ENCODE peak calls at places on chromosomes 11 and 22, in nine cellular contexts. F is uterus, Z is brain microvascular endothelial cell, G is HFFc6, W is psoas muscle, V is NB4, N is astrocyte of the cerebellum, S is Calu3, T is neural progenitor cell. Y is an unnamed sample.
A peak's percentile ranks its signal among the peaks of the same experiment; 100 is the strongest.

GRCh38 chr11:76740772-76741171 is 42.4 kb upstream of the TSKU start:
- DNase-seq in F (no peak), Z (no peak), G (no peak), W (no peak), V (no peak), N (no peak), S (no peak), T (no peak), Y (no peak)

GRCh38 chr11:10108901-10109665 is 184.9 kb downstream of the SBF2 start:
- DNase-seq in F (peak; percentile 36), Z (no peak), G (no peak), W (no peak), V (no peak), N (peak; percentile 42), S (no peak), T (no peak), Y (no peak)

GRCh38 chr22:35386670-35387288 is 5.9 kb downstream of the HMOX1 start:
- DNase-seq in F (no peak), Z (no peak), G (no peak), W (no peak), V (no peak), N (no peak), S (no peak), T (no peak), Y (no peak)

GRCh38 chr11:96013459-96014213 is 89.7 kb upstream of the MTMR2 start:
- DNase-seq in F (no peak), Z (no peak), G (no peak), W (no peak), V (peak; percentile 16), N (no peak), S (no peak), T (no peak), Y (no peak)

GRCh38 chr11:27471588-27472397 is 797 bp downstream of the LGR4 start:
- DNase-seq in F (peak; percentile 28), Z (no peak), G (no peak), W (peak; percentile 32), V (peak; percentile 79), N (no peak), S (peak; percentile 40), T (peak; percentile 73), Y (peak; percentile 37)

GRCh38 chr11:15907806-15908205 is 448.5 kb downstream of the SOX6 start:
- DNase-seq in F (no peak), Z (no peak), G (no peak), W (no peak), V (no peak), N (no peak), S (no peak), T (no peak), Y (no peak)

GRCh38 chr22:25970348-25970995 is 198.8 kb upstream of the SEZ6L start:
- DNase-seq in F (no peak), Z (no peak), G (no peak), W (peak; percentile 22), V (no peak), N (no peak), S (no peak), T (peak; percentile 49), Y (no peak)

GRCh38 chr11:20070459-20070858 is 89.8 kb downstream of the DBX1 start:
- DNase-seq in F (no peak), Z (no peak), G (no peak), W (no peak), V (no peak), N (peak; percentile 28), S (no peak), T (no peak), Y (no peak)

GRCh38 chr11:95081412-95081811 is 8.2 kb upstream of the ENDOD1 start:
- DNase-seq in F (peak; percentile 41), Z (no peak), G (no peak), W (no peak), V (no peak), N (no peak), S (no peak), T (peak; percentile 5), Y (no peak)

GRCh38 chr11:10666556-10666955 is 27.0 kb downstream of the IRAG1 start:
- DNase-seq in F (no peak), Z (peak; percentile 51), G (peak; percentile 59), W (no peak), V (no peak), N (no peak), S (no peak), T (no peak), Y (no peak)

GRCh38 chr22:49292909-49293308 is 534.8 kb downstream of the BRD1 start:
- DNase-seq in F (no peak), Z (no peak), G (no peak), W (no peak), V (no peak), N (no peak), S (no peak), T (no peak), Y (no peak)

GRCh38 chr11:28342704-28343103 is 234.5 kb downstream of the METTL15 start:
- DNase-seq in F (no peak), Z (no peak), G (no peak), W (no peak), V (no peak), N (no peak), S (no peak), T (no peak), Y (no peak)

GRCh38 chr11:32931605-32932004 is 39.0 kb downstream of the QSER1 start:
- DNase-seq in F (no peak), Z (no peak), G (no peak), W (no peak), V (no peak), N (no peak), S (no peak), T (no peak), Y (no peak)

GRCh38 chr11:131888230-131888826 is 517.9 kb downstream of the NTM start:
- DNase-seq in F (no peak), Z (peak; percentile 94), G (peak; percentile 89), W (no peak), V (no peak), N (peak; percentile 90), S (no peak), T (no peak), Y (no peak)

GRCh38 chr11:131893103-131893502 is 522.7 kb downstream of the NTM start:
- DNase-seq in F (no peak), Z (no peak), G (no peak), W (no peak), V (no peak), N (no peak), S (no peak), T (no peak), Y (peak; percentile 70)

GRCh38 chr11:131889146-131889577 is 518.7 kb downstream of the NTM start:
- DNase-seq in F (no peak), Z (peak; percentile 94), G (peak; percentile 85), W (no peak), V (no peak), N (peak; percentile 77), S (no peak), T (peak; percentile 55), Y (no peak)

GRCh38 chr11:131886201-131886600 is 515.8 kb downstream of the NTM start:
- DNase-seq in F (no peak), Z (no peak), G (no peak), W (no peak), V (no peak), N (peak; percentile 48), S (no peak), T (no peak), Y (no peak)

DNA sequence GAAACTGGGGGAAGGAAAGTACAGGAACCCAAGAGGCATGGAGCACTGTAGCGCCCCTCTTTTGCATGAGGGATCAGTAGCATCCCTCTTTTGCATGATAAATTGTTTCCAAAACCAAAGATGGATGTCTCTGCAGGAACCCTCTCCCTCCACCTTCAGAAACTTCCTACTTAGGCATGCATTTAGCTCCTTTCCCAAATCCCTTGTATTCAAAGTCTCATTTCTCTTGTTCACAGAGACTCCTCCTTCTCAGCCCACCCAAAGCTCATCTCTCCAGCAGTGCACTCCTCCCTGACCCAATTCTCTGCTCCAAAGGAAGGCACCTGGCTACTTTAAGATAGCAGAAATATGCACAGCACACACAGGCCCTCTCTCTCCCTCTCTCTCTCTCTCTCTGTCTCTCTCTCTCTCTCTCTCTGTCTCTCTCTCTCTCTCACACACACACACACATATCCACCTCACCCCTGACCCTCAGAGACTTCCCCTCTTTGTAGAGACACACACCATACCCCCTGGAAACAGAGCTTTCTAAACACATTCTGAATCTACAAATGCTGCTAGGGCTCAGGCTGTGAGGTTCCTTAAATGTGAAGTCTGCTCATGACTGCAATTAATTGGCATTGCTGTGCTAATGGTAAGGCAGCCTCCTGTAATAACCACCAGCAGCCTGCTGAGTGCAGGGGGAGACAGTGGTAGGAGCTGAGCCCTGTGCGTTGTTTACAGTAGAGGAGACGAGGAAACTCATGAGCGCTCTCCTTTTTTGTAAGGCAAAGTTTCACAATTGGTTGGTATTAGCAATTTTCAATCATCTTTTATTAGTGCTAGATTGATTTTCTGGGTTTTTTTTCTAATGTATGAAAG is 519.6 kb downstream of the NTM start:
- DNase-seq in F (no peak), Z (no peak), G (no peak), W (no peak), V (no peak), N (no peak), S (no peak), T (peak; percentile 46), Y (no peak)
- TF ChIP-seq CTCF in F (no peak), Z (peak; percentile 51), G (no peak), W (no peak), V (no peak), N (peak; percentile 30), S (no peak), T (peak; percentile 14), Y (no peak)

GRCh38 chr11:106133529-106133928 is 56.1 kb downstream of the AASDHPPT start:
- DNase-seq in F (no peak), Z (no peak), G (no peak), W (no peak), V (no peak), N (no peak), S (no peak), T (no peak), Y (peak; percentile 11)
- TF ChIP-seq CTCF in F (no peak), Z (peak; percentile 41), G (peak; percentile 54), W (no peak), V (peak; percentile 28), N (no peak), S (no peak), T (peak; percentile 36), Y (no peak)

GRCh38 chr11:57641011-57641410 is 8.7 kb downstream of the YPEL4 start:
- DNase-seq in F (no peak), Z (peak; percentile 24), G (no peak), W (peak; percentile 20), V (peak; percentile 31), N (no peak), S (peak; percentile 42), T (peak; percentile 70), Y (no peak)
- TF ChIP-seq CTCF in F (no peak), Z (peak; percentile 69), G (no peak), W (peak; percentile 5), V (peak; percentile 2), N (peak; percentile 63), S (peak; percentile 12), T (peak; percentile 36), Y (no peak)

DNA sequence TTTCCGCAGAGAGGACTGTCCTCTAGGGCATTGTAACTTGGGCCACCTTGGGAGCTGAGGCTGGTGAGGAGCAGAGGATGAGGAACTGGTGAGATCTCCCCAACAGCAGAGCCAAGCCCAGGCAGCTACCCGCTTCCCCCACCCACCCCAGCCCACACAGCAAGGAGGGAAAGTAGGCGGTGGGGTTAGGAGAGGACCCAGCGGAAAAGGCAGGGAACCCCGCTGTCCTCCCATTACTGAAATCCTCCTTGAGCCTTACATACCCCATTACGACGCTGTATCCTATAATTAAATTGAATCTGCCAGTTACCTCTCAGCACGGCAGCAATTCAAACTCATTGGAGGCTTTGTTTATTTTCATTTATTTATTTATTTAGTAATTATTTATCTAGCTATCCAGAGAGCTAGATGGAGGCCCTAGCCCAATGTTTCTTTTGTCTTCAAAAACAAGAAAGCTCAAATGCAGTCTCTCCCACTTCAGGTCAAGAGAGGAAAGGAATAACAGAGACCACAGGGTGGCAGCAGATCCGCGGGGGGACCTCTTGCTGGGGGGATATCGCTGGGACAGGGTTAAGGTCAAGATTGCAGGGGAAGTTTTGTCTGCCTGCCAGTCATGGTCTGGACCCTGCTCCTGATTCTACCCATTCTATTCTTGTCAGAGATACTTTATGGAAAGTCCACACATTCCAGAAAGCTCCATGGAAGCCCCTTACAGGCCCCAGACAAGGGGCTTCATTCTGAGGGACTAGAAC is 218.0 kb downstream of the ST3GAL4 start:
- DNase-seq in F (no peak), Z (no peak), G (no peak), W (no peak), V (peak; percentile 21), N (no peak), S (no peak), T (no peak), Y (no peak)
- TF ChIP-seq CTCF in F (no peak), Z (peak; percentile 52), G (peak; percentile 55), W (no peak), V (peak; percentile 44), N (peak; percentile 40), S (no peak), T (peak; percentile 56), Y (no peak)